ENCODE peak calls at places on chromosomes 13 and 19, in ten cellular contexts. U is AG10803, H is progenitor cell of endocrine pancreas, J is kidney epithelial cell, I is nephron progenitor cell, G is AG04450, F is mammary epithelial cell, D is neural crest cell, K is AG09319, E is uterus. T is an unnamed sample.

GRCh38 chr13:98427331-98427995 is 149.4 kb downstream of the STK24 start:
- DNase-seq in U (no peak), H (no peak), J (no peak), I (no peak), G (no peak), F (no peak), D (no peak), K (no peak), E (no peak), T (no peak)

GRCh38 chr19:9967326-9967725 is 31.0 kb upstream of the OLFM2 start:
- DNase-seq in U (no peak), H (no peak), J (no peak), I (no peak), G (no peak), F (no peak), D (no peak), K (no peak), E (no peak), T (no peak)

GRCh38 chr13:51646041-51646670 is 61.9 kb downstream of the WDFY2 start:
- DNase-seq in U (no peak), H (no peak), J (no peak), I (no peak), G (no peak), F (no peak), D (no peak), K (no peak), E (no peak), T (no peak)

GRCh38 chr19:4909897-4910593 is 744 bp downstream of the UHRF1 start:
- DNase-seq in U (peak), H (peak), J (no peak), I (peak), G (peak), F (peak), D (peak), K (peak), E (peak), T (peak)

GRCh38 chr13:76812206-76812882 is 73.9 kb downstream of the KCTD12 start:
- DNase-seq in U (peak), H (no peak), J (no peak), I (no peak), G (no peak), F (no peak), D (no peak), K (peak), E (no peak), T (no peak)

GRCh38 chr19:18769989-18770528 is 21.0 kb downstream of the COMP start:
- DNase-seq in U (no peak), H (no peak), J (no peak), I (no peak), G (no peak), F (no peak), D (no peak), K (no peak), E (no peak), T (no peak)

GRCh38 chr13:101917475-101917810 is 465.0 kb downstream of the ITGBL1 start:
- DNase-seq in U (no peak), H (no peak), J (no peak), I (no peak), G (no peak), F (no peak), D (no peak), K (no peak), E (no peak), T (no peak)

GRCh38 chr19:38068851-38069250 is 155.2 kb downstream of the DPF1 start:
- DNase-seq in U (no peak), H (no peak), J (no peak), I (no peak), G (no peak), F (no peak), D (no peak), K (no peak), E (no peak), T (no peak)

GRCh38 chr13:48829536-48829935 is 146.2 kb upstream of the FNDC3A start:
- DNase-seq in U (no peak), H (no peak), J (no peak), I (no peak), G (no peak), F (no peak), D (no peak), K (no peak), E (no peak), T (no peak)

GRCh38 chr19:58021541-58022282 is 12.1 kb upstream of the ZSCAN1 start:
- DNase-seq in U (peak), H (no peak), J (no peak), I (no peak), G (no peak), F (peak), D (peak), K (no peak), E (peak), T (no peak)

GRCh38 chr13:110702591-110703526 is 3.1 kb downstream of the CARS2 start:
- DNase-seq in U (no peak), H (no peak), J (no peak), I (peak), G (no peak), F (no peak), D (no peak), K (no peak), E (no peak), T (no peak)

GRCh38 chr19:41529484-41530183 is 46.3 kb upstream of the CEACAM21 start:
- DNase-seq in U (no peak), H (no peak), J (no peak), I (no peak), G (no peak), F (no peak), D (no peak), K (no peak), E (no peak), T (no peak)

GRCh38 chr13:101579291-101579802 is 126.9 kb downstream of the ITGBL1 start:
- DNase-seq in U (peak), H (no peak), J (peak), I (no peak), G (no peak), F (peak), D (no peak), K (no peak), E (no peak), T (no peak)

GRCh38 chr19:56191711-56192110 is 5.9 kb downstream of the ZSCAN5B start:
- DNase-seq in U (no peak), H (no peak), J (no peak), I (no peak), G (no peak), F (no peak), D (no peak), K (no peak), E (no peak), T (no peak)

GRCh38 chr19:41111296-41111695 is 2.9 kb upstream of the CYP2F1 start:
- DNase-seq in U (no peak), H (no peak), J (no peak), I (no peak), G (no peak), F (no peak), D (no peak), K (no peak), E (no peak), T (no peak)

GRCh38 chr13:63567031-63567430 is 2151.4 kb upstream of the PCDH20 start:
- DNase-seq in U (no peak), H (no peak), J (no peak), I (no peak), G (no peak), F (no peak), D (no peak), K (no peak), E (no peak), T (no peak)

GRCh38 chr13:26656919-26657318 is 99.4 kb downstream of the WASF3 start:
- DNase-seq in U (peak), H (no peak), J (no peak), I (no peak), G (peak), F (peak), D (no peak), K (peak), E (no peak), T (no peak)

GRCh38 chr13:93865235-93865634 is 614.2 kb downstream of the DCT start:
- DNase-seq in U (no peak), H (no peak), J (no peak), I (no peak), G (no peak), F (no peak), D (no peak), K (no peak), E (no peak), T (no peak)

GRCh38 chr13:40409278-40409677 is 257.2 kb downstream of the FOXO1 start:
- DNase-seq in U (no peak), H (no peak), J (no peak), I (no peak), G (no peak), F (no peak), D (no peak), K (no peak), E (peak), T (no peak)

GRCh38 chr19:55487884-55488687 is at the start of gene SSC5D:
- DNase-seq in U (peak), H (no peak), J (no peak), I (no peak), G (no peak), F (no peak), D (no peak), K (no peak), E (peak), T (no peak)

GRCh38 chr19:41696402-41697197 is 8.5 kb upstream of the CEACAM7 start:
- DNase-seq in U (no peak), H (no peak), J (no peak), I (peak), G (no peak), F (no peak), D (no peak), K (no peak), E (no peak), T (no peak)

GRCh38 chr19:19146000-19146608 is 7.8 kb upstream of the TMEM161A start:
- DNase-seq in U (peak), H (peak), J (no peak), I (peak), G (peak), F (peak), D (peak), K (peak), E (peak), T (peak)

GRCh38 chr13:27076411-27076810 is 95.2 kb downstream of the USP12 start:
- DNase-seq in U (peak), H (no peak), J (no peak), I (no peak), G (no peak), F (no peak), D (no peak), K (no peak), E (no peak), T (no peak)

GRCh38 chr19:29672933-29673336 is 7.7 kb downstream of the PLEKHF1 start:
- DNase-seq in U (no peak), H (no peak), J (no peak), I (no peak), G (no peak), F (no peak), D (no peak), K (no peak), E (no peak), T (no peak)

GRCh38 chr13:99086869-99087129 is 108.9 kb upstream of the DOCK9 start:
- DNase-seq in U (no peak), H (no peak), J (no peak), I (no peak), G (no peak), F (peak), D (peak), K (no peak), E (no peak), T (no peak)

GRCh38 chr13:91960947-91961346 is 562.5 kb downstream of the GPC5 start:
- DNase-seq in U (no peak), H (no peak), J (no peak), I (no peak), G (no peak), F (no peak), D (no peak), K (no peak), E (no peak), T (no peak)

GRCh38 chr13:91950803-91951202 is 552.4 kb downstream of the GPC5 start:
- DNase-seq in U (no peak), H (no peak), J (no peak), I (no peak), G (no peak), F (no peak), D (no peak), K (no peak), E (no peak), T (no peak)

DNA sequence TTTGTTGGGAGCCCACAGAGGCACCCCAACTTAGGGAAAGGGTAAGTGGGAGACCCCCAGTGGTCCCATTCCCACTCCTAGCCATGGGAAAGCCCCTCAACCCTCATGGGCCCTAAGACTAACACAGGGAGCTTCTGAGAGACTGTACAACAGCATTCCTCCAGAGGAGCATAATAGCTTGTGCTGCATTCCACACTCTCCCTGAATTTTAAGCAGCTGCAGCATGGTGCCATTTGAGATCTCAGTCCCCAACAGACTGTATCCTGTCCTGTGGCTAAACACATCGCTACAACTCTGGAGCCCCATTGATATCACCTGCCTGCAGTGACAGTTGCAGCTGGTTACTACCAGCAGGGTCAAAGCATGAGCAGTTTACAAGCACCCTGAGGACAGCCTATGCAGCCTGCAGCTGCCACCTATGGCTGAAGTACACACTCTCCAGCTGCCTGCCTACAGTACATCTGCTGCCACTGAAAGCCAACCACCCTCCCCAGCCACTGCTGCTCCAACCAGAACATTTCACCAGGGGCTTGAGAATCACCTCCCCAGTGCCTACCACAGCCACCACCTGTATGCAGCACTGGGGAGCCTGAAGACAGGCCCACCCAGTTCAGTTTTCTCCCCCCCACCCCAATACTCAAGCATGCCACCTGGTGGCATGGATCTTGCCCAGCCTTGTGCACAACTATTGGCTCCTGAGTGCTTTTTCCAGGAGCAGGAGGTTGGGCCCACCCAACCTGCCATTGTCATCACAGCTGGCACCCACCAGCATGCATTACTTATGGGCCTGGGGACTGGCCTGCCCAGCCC is 557.3 kb downstream of the GPC5 start:
- DNase-seq in U (no peak), H (no peak), J (no peak), I (no peak), G (no peak), F (no peak), D (no peak), K (no peak), E (no peak), T (no peak)
- TF ChIP-seq CTCF in U (no peak), H (no peak), J (no peak), I (no peak), G (no peak), F (no peak), D (no peak), K (no peak), E (no peak), T (no peak)

GRCh38 chr13:24627090-24627714 is 53.0 kb upstream of the ATP12A start:
- DNase-seq in U (peak), H (peak), J (no peak), I (peak), G (no peak), F (no peak), D (peak), K (no peak), E (no peak), T (peak)
- TF ChIP-seq CTCF in U (peak), H (peak), J (peak), I (peak), G (peak), F (peak), D (peak), K (peak), E (no peak), T (peak)

GRCh38 chr19:35757231-35757748 is 461 bp upstream of the HSPB6 start:
- DNase-seq in U (peak), H (no peak), J (no peak), I (peak), G (peak), F (no peak), D (no peak), K (peak), E (peak), T (peak)
- TF ChIP-seq CTCF in U (no peak), H (no peak), J (no peak), I (no peak), G (no peak), F (no peak), D (no peak), K (no peak), E (no peak), T (no peak)

DNA sequence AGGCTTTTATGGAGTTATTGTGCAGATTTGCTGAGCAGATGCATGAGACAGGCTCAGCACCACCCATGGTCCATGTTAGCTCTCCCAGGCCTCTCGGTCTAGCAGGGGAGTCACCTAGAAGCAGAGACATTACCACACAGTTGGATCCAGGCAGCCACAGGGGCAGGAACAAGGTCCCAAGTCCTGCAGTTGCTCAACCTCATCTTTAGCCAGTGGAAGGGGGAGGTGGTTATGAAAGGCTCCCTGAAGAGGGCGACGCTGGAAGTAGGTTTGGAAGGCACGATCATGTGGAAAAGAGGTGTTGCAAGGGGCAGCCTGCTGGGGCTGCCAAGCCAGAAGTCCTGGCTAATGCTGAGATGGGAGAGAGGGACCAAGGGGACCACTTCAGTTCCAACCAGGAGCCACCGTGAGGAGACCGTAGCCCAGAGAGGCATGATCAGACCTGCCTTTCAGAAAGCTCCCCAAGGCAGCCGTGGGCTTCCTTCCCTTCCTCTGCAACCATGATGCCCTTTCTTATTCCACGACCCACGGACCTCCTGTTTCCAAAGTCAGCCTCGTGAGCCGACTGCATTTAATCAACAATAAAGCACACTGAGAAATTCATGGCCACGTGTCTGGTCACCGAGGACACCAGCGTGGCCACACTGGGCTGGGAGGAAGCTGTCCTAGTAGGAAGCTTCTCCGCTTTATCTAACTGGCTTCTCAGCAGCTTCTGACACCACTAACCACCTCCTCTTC is 2.5 kb downstream of the AP1M1 start:
- DNase-seq in U (peak), H (no peak), J (no peak), I (no peak), G (no peak), F (no peak), D (no peak), K (no peak), E (no peak), T (no peak)
- TF ChIP-seq CTCF in U (peak), H (no peak), J (no peak), I (no peak), G (no peak), F (no peak), D (no peak), K (no peak), E (no peak), T (no peak)

T was measured in mesothelial cell of epicardium.